ENCODE peak calls at places on chromosomes 16 and 17, in six cellular contexts. R is cardiac septum; F is anterior cingulate cortex; L is Karpas-422; V is stimulated activated CD8-positive, alpha-beta memory T cell treated with anti-CD3 and anti-CD28 coated beads, Interleukin-7, amount 100 ng/mL, for 1 hour; Y is AG04450. Q is an unnamed sample.

GRCh38 chr17:69246726-69247375 is 18.2 kb upstream of the ABCA10 start:
- DNase-seq in R (no peak), F (no peak), L (peak; percentile 82), V (no peak), Y (no peak), Q (no peak)

GRCh38 chr17:70473049-70473448 is 303.7 kb downstream of the KCNJ2 start:
- DNase-seq in R (no peak), F (no peak), L (no peak), V (no peak), Y (no peak), Q (no peak)

GRCh38 chr17:61402978-61403845 is 3.6 kb downstream of the TBX2 start:
- DNase-seq in R (no peak), F (no peak), L (no peak), V (no peak), Y (no peak), Q (peak; percentile 60)

GRCh38 chr16:11310997-11311561 is 29.9 kb upstream of the PRM1 start:
- DNase-seq in R (no peak), F (no peak), L (peak; percentile 68), V (no peak), Y (no peak), Q (no peak)

GRCh38 chr17:80836658-80836965 is 155.0 kb upstream of the CHMP6 start:
- DNase-seq in R (no peak), F (no peak), L (no peak), V (no peak), Y (no peak), Q (no peak)

GRCh38 chr17:17785407-17785806 is 51.4 kb downstream of the SREBF1 start:
- DNase-seq in R (no peak), F (no peak), L (no peak), V (no peak), Y (no peak), Q (no peak)

GRCh38 chr16:15398618-15399316 is 3.2 kb downstream of the MPV17L start:
- DNase-seq in R (no peak), F (no peak), L (no peak), V (no peak), Y (no peak), Q (no peak)

GRCh38 chr17:13704333-13704732 is 102.6 kb upstream of the HS3ST3A1 start:
- DNase-seq in R (no peak), F (no peak), L (no peak), V (no peak), Y (no peak), Q (no peak)

GRCh38 chr16:12057276-12057675 is 80.7 kb downstream of the SNX29 start:
- DNase-seq in R (peak; percentile 38), F (no peak), L (no peak), V (no peak), Y (no peak), Q (no peak)

GRCh38 chr17:79142375-79142774 is 67.8 kb downstream of the ENGASE start:
- DNase-seq in R (no peak), F (no peak), L (no peak), V (no peak), Y (no peak), Q (no peak)

Q was measured in NCI-H187.